ENCODE peak calls at places on chromosomes 11 and 22, in five cellular contexts. W is GM10248, G is adrenal gland, X is keratinocyte, C is NAMALWA. T is an unnamed sample.

GRCh38 chr11:128355558-128355957 is 231.8 kb downstream of the ETS1 start:
- DNase-seq in C (no peak), G (no peak), W (no peak), X (no peak), T (no peak)

GRCh38 chr11:36048496-36049247 is 104.8 kb downstream of the LDLRAD3 start:
- DNase-seq in X (no peak), C (no peak), G (no peak), W (no peak), T (no peak)

GRCh38 chr22:50326959-50327710 is at the start of gene DENND6B:
- DNase-seq in G (peak), C (peak), W (peak), X (no peak), T (peak)

GRCh38 chr22:49582671-49583070 is 245.0 kb downstream of the BRD1 start:
- DNase-seq in C (no peak), X (no peak), W (no peak), G (no peak), T (no peak)

GRCh38 chr11:118216621-118217526 is 7.9 kb downstream of the JAML start:
- DNase-seq in C (no peak), X (no peak), G (no peak), W (peak), T (no peak)

GRCh38 chr22:41364955-41365354 is 16.8 kb upstream of the TEF start:
- DNase-seq in C (no peak), W (no peak), G (no peak), X (no peak), T (no peak)

GRCh38 chr11:76918941-76919386 is 58.2 kb downstream of the ACER3 start:
- DNase-seq in G (peak), W (peak), X (no peak), C (peak), T (no peak)

GRCh38 chr11:10021563-10021962 is 272.5 kb downstream of the SBF2 start:
- DNase-seq in W (no peak), C (no peak), G (no peak), X (no peak), T (no peak)

GRCh38 chr22:45709004-45709739 is 37.5 kb downstream of the ATXN10 start:
- DNase-seq in C (no peak), G (peak), W (no peak), X (no peak), T (no peak)

GRCh38 chr11:45664376-45665205 is 831 bp downstream of the CHST1 start:
- DNase-seq in X (no peak), C (no peak), W (no peak), G (no peak), T (no peak)

GRCh38 chr11:43830928-43831440 is 49.6 kb upstream of the ALKBH3 start:
- DNase-seq in G (peak), X (peak), W (no peak), C (no peak), T (no peak)

GRCh38 chr22:43467171-43467570 is 55.4 kb downstream of the MPPED1 start:
- DNase-seq in G (no peak), C (no peak), X (no peak), W (no peak), T (no peak)